ENCODE peak calls at places on chromosomes 12 and 14, in five cellular contexts. One of them, this sample, is unnamed.

GRCh38 chr14:37889087-37889486 is 293.7 kb downstream of the TTC6 start:
- DNase-seq in adipocyte: no peak
- DNase-seq in anterior cingulate cortex: no peak
- DNase-seq in LHCN-M2: no peak
- DNase-seq in stimulated activated CD4-positive, alpha-beta T cell treated with anti-CD3 and anti-CD28 coated beads, TNF-alpha, amount 100 ng/mL, for 1 hour: no peak
- DNase-seq in this sample: no peak

GRCh38 chr12:99611590-99611989 is 36.0 kb upstream of the GARIN6 start:
- DNase-seq in adipocyte: peak; percentile 38
- DNase-seq in anterior cingulate cortex: no peak
- DNase-seq in LHCN-M2: no peak
- DNase-seq in stimulated activated CD4-positive, alpha-beta T cell treated with anti-CD3 and anti-CD28 coated beads, TNF-alpha, amount 100 ng/mL, for 1 hour: no peak
- DNase-seq in this sample: no peak

GRCh38 chr14:99318959-99319295 is 46.9 kb upstream of the BCL11B start:
- DNase-seq in adipocyte: no peak
- DNase-seq in anterior cingulate cortex: no peak
- DNase-seq in LHCN-M2: no peak
- DNase-seq in stimulated activated CD4-positive, alpha-beta T cell treated with anti-CD3 and anti-CD28 coated beads, TNF-alpha, amount 100 ng/mL, for 1 hour: no peak
- DNase-seq in this sample: no peak

GRCh38 chr14:91177073-91177796 is 63.4 kb downstream of the DGLUCY start:
- DNase-seq in adipocyte: peak; percentile 84
- DNase-seq in anterior cingulate cortex: no peak
- DNase-seq in LHCN-M2: peak; percentile 64
- DNase-seq in stimulated activated CD4-positive, alpha-beta T cell treated with anti-CD3 and anti-CD28 coated beads, TNF-alpha, amount 100 ng/mL, for 1 hour: peak; percentile 49
- DNase-seq in this sample: peak; percentile 56

GRCh38 chr14:58954874-58955273 is 233.6 kb upstream of the DAAM1 start:
- DNase-seq in adipocyte: no peak
- DNase-seq in anterior cingulate cortex: no peak
- DNase-seq in LHCN-M2: no peak
- DNase-seq in stimulated activated CD4-positive, alpha-beta T cell treated with anti-CD3 and anti-CD28 coated beads, TNF-alpha, amount 100 ng/mL, for 1 hour: no peak
- DNase-seq in this sample: no peak

GRCh38 chr12:8453796-8454195 is 2.0 kb upstream of the CLEC6A start:
- DNase-seq in adipocyte: no peak
- DNase-seq in anterior cingulate cortex: no peak
- DNase-seq in LHCN-M2: no peak
- DNase-seq in stimulated activated CD4-positive, alpha-beta T cell treated with anti-CD3 and anti-CD28 coated beads, TNF-alpha, amount 100 ng/mL, for 1 hour: no peak
- DNase-seq in this sample: no peak

GRCh38 chr12:44835641-44836379 is 40.3 kb downstream of the NELL2 start:
- DNase-seq in adipocyte: no peak
- DNase-seq in anterior cingulate cortex: no peak
- DNase-seq in LHCN-M2: no peak
- DNase-seq in stimulated activated CD4-positive, alpha-beta T cell treated with anti-CD3 and anti-CD28 coated beads, TNF-alpha, amount 100 ng/mL, for 1 hour: no peak
- DNase-seq in this sample: no peak

GRCh38 chr12:18752280-18752920 is 14.5 kb downstream of the CAPZA3 start:
- DNase-seq in adipocyte: peak; percentile 52
- DNase-seq in anterior cingulate cortex: no peak
- DNase-seq in LHCN-M2: peak; percentile 92
- DNase-seq in stimulated activated CD4-positive, alpha-beta T cell treated with anti-CD3 and anti-CD28 coated beads, TNF-alpha, amount 100 ng/mL, for 1 hour: no peak
- DNase-seq in this sample: peak; percentile 86

GRCh38 chr14:79056879-79057278 is 886.7 kb downstream of the NRXN3 start:
- DNase-seq in adipocyte: peak; percentile 21
- DNase-seq in anterior cingulate cortex: no peak
- DNase-seq in LHCN-M2: peak; percentile 45
- DNase-seq in stimulated activated CD4-positive, alpha-beta T cell treated with anti-CD3 and anti-CD28 coated beads, TNF-alpha, amount 100 ng/mL, for 1 hour: no peak
- DNase-seq in this sample: peak; percentile 92

GRCh38 chr12:12901158-12901791 is 9.9 kb downstream of the GPRC5A start:
- DNase-seq in adipocyte: peak; percentile 87
- DNase-seq in anterior cingulate cortex: no peak
- DNase-seq in LHCN-M2: peak; percentile 87
- DNase-seq in stimulated activated CD4-positive, alpha-beta T cell treated with anti-CD3 and anti-CD28 coated beads, TNF-alpha, amount 100 ng/mL, for 1 hour: no peak
- DNase-seq in this sample: peak; percentile 93

GRCh38 chr12:630656-631632 is 32.3 kb downstream of the NINJ2 start:
- DNase-seq in adipocyte: no peak
- DNase-seq in anterior cingulate cortex: no peak
- DNase-seq in LHCN-M2: no peak
- DNase-seq in stimulated activated CD4-positive, alpha-beta T cell treated with anti-CD3 and anti-CD28 coated beads, TNF-alpha, amount 100 ng/mL, for 1 hour: no peak
- DNase-seq in this sample: no peak

GRCh38 chr12:70040141-70040540 is 203.1 kb upstream of the CNOT2 start:
- DNase-seq in adipocyte: peak; percentile 34
- DNase-seq in anterior cingulate cortex: no peak
- DNase-seq in LHCN-M2: no peak
- DNase-seq in stimulated activated CD4-positive, alpha-beta T cell treated with anti-CD3 and anti-CD28 coated beads, TNF-alpha, amount 100 ng/mL, for 1 hour: no peak
- DNase-seq in this sample: no peak

GRCh38 chr14:34873591-34874385 is 1.4 kb downstream of the BAZ1A start:
- DNase-seq in adipocyte: peak; percentile 81
- DNase-seq in anterior cingulate cortex: no peak
- DNase-seq in LHCN-M2: peak; percentile 78
- DNase-seq in stimulated activated CD4-positive, alpha-beta T cell treated with anti-CD3 and anti-CD28 coated beads, TNF-alpha, amount 100 ng/mL, for 1 hour: peak; percentile 50
- DNase-seq in this sample: peak; percentile 70

GRCh38 chr12:13097526-13097925 is 5.9 kb downstream of the GSG1 start:
- DNase-seq in adipocyte: peak; percentile 37
- DNase-seq in anterior cingulate cortex: no peak
- DNase-seq in LHCN-M2: peak; percentile 47
- DNase-seq in stimulated activated CD4-positive, alpha-beta T cell treated with anti-CD3 and anti-CD28 coated beads, TNF-alpha, amount 100 ng/mL, for 1 hour: no peak
- DNase-seq in this sample: no peak

GRCh38 chr14:55438066-55438683 is 2.2 kb downstream of the TBPL2 start:
- DNase-seq in adipocyte: peak; percentile 58
- DNase-seq in anterior cingulate cortex: no peak
- DNase-seq in LHCN-M2: peak; percentile 60
- DNase-seq in stimulated activated CD4-positive, alpha-beta T cell treated with anti-CD3 and anti-CD28 coated beads, TNF-alpha, amount 100 ng/mL, for 1 hour: no peak
- DNase-seq in this sample: peak; percentile 52

GRCh38 chr12:28089363-28089762 is 100.9 kb upstream of the CCDC91 start:
- DNase-seq in adipocyte: peak; percentile 59
- DNase-seq in anterior cingulate cortex: no peak
- DNase-seq in LHCN-M2: peak; percentile 38
- DNase-seq in stimulated activated CD4-positive, alpha-beta T cell treated with anti-CD3 and anti-CD28 coated beads, TNF-alpha, amount 100 ng/mL, for 1 hour: no peak
- DNase-seq in this sample: peak; percentile 55

GRCh38 chr12:52372216-52373154 is 5.2 kb upstream of the KRT85 start:
- DNase-seq in adipocyte: peak; percentile 95
- DNase-seq in anterior cingulate cortex: peak; percentile 57
- DNase-seq in LHCN-M2: peak; percentile 74
- DNase-seq in stimulated activated CD4-positive, alpha-beta T cell treated with anti-CD3 and anti-CD28 coated beads, TNF-alpha, amount 100 ng/mL, for 1 hour: peak; percentile 11
- DNase-seq in this sample: peak; percentile 71

GRCh38 chr14:90797451-90797850 is 18.8 kb downstream of the TTC7B start:
- DNase-seq in adipocyte: no peak
- DNase-seq in anterior cingulate cortex: no peak
- DNase-seq in LHCN-M2: no peak
- DNase-seq in stimulated activated CD4-positive, alpha-beta T cell treated with anti-CD3 and anti-CD28 coated beads, TNF-alpha, amount 100 ng/mL, for 1 hour: no peak
- DNase-seq in this sample: no peak

GRCh38 chr14:32202468-32202865 is 602 bp downstream of the RNU6-8 start:
- DNase-seq in adipocyte: no peak
- DNase-seq in anterior cingulate cortex: no peak
- DNase-seq in LHCN-M2: no peak
- DNase-seq in stimulated activated CD4-positive, alpha-beta T cell treated with anti-CD3 and anti-CD28 coated beads, TNF-alpha, amount 100 ng/mL, for 1 hour: no peak
- DNase-seq in this sample: peak; percentile 25

GRCh38 chr12:66092559-66093269 is 37.8 kb downstream of the LLPH start:
- DNase-seq in adipocyte: peak; percentile 67
- DNase-seq in anterior cingulate cortex: no peak
- DNase-seq in LHCN-M2: peak; percentile 55
- DNase-seq in stimulated activated CD4-positive, alpha-beta T cell treated with anti-CD3 and anti-CD28 coated beads, TNF-alpha, amount 100 ng/mL, for 1 hour: no peak
- DNase-seq in this sample: peak; percentile 65